ENCODE peak calls at places on chromosomes 1 and 21, in six cellular contexts. B is stomach, R is neural progenitor cell, I is heart left ventricle, C is testis, M is GM23248. V is an unnamed sample.

GRCh38 chr1:246544001-246544400 is 22.1 kb downstream of the TFB2M start:
- DNase-seq in B (no peak), R (no peak), I (no peak), C (no peak), M (no peak), V (no peak)

GRCh38 chr1:41898191-41898713 is 20.5 kb downstream of the HIVEP3 start:
- DNase-seq in B (no peak), R (no peak), I (no peak), C (no peak), M (peak; percentile 61), V (no peak)

GRCh38 chr1:206002160-206002559 is 1.0 kb downstream of the RAB7B start:
- DNase-seq in B (no peak), R (no peak), I (no peak), C (no peak), M (peak; percentile 20), V (no peak)

GRCh38 chr1:154386643-154387352 is 18.3 kb upstream of the IL6R start:
- DNase-seq in B (no peak), R (no peak), I (no peak), C (no peak), M (peak; percentile 61), V (no peak)

GRCh38 chr1:11525151-11525505 is 46.2 kb downstream of the DISP3 start:
- DNase-seq in B (no peak), R (no peak), I (no peak), C (no peak), M (no peak), V (no peak)

GRCh38 chr21:42616366-42617340 is 36.8 kb upstream of the PDE9A start:
- DNase-seq in B (no peak), R (no peak), I (no peak), C (no peak), M (no peak), V (no peak)

GRCh38 chr1:117967472-117967871 is 37.9 kb downstream of the WDR3 start:
- DNase-seq in B (no peak), R (peak; percentile 55), I (no peak), C (no peak), M (peak; percentile 52), V (no peak)

GRCh38 chr1:215660259-215660658 is 93.2 kb downstream of the KCTD3 start:
- DNase-seq in B (no peak), R (no peak), I (no peak), C (no peak), M (no peak), V (no peak)

DNA sequence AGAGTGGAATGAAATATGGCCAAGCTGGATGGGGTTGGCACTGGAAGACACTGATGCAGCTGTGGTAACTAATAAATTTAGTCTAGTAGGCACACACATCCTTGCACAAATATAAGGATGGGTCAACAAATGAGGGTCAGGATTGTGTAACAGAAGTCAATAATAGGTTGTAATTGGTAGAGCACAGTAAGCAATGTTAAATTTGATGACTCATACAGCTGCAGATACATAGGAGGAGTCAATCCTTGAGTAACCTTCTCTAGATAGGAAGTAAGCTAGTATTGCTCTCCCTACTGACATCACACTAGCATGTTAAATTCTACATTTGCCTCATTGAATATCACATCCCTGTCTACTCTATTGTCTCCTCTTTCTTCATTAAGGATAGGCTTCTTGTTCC is 332.1 kb downstream of the PTPRC start:
- DNase-seq in B (no peak), R (no peak), I (no peak), C (no peak), M (peak; percentile 51), V (no peak)
- H3K4me1 ChIP-seq in B (no peaks in the 10 kb centered on the region), R (no peaks in the 10 kb centered on the region), I (no peaks in the 10 kb centered on the region), C (no peaks in the 10 kb centered on the region), M (no peaks in the 10 kb centered on the region), V (no peaks in the 10 kb centered on the region)

GRCh38 chr1:1857096-1857703 is 33.7 kb downstream of the GNB1 start:
- DNase-seq in B (peak; percentile 76), R (no peak), I (no peak), C (no peak), M (no peak), V (no peak)
- H3K4me3 ChIP-seq in B (no peak overlapping the region), R (no peak overlapping the region), I (no peak overlapping the region), C (no peak overlapping the region), M (no peak overlapping the region), V (no peak overlapping the region)

GRCh38 chr1:28173151-28173979 is 3.1 kb downstream of the PTAFR start:
- DNase-seq in B (no peak), R (no peak), I (no peak), C (no peak), M (peak; percentile 17), V (no peak)
- H3K4me1 ChIP-seq in B (peaks cover 51% of the 10 kb centered on the region), R (no peaks in the 10 kb centered on the region), I (peaks cover 22% of the 10 kb centered on the region), C (peaks cover 3% of the 10 kb centered on the region), M (no peaks in the 10 kb centered on the region), V (no peaks in the 10 kb centered on the region)

DNA sequence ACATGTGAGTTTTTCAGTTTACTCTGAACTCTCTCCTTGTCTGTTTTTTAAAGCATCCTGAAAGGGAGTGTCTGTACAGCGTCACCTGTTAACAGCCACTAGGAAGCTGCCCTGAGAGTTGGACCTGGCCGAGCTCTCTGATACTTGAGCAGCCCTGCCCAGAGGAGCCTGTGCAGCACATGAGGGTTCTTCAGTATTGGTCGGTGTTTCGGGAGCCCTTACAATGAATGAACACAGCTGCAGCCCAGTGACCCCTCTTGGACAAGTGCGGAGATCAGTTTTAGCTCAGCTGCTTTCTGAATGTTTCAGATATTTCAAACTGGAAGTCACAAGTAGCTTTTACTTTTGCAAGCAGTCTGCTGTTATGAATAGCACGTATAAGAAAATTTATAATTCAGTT is 39.2 kb downstream of the ADARB1 start:
- DNase-seq in B (no peak), R (no peak), I (no peak), C (no peak), M (no peak), V (no peak)
- H3K4me3 ChIP-seq in B (no peak overlapping the region), R (no peak overlapping the region), I (no peak overlapping the region), C (no peak overlapping the region), M (no peak overlapping the region), V (no peak overlapping the region)

GRCh38 chr1:224637510-224637909 is 21.4 kb downstream of the CNIH3 start:
- DNase-seq in B (no peak), R (no peak), I (no peak), C (no peak), M (peak; percentile 81), V (no peak)
- H3K4me1 ChIP-seq in B (peaks cover 6% of the 10 kb centered on the region), R (peaks cover 15% of the 10 kb centered on the region), I (no peaks in the 10 kb centered on the region), C (no peaks in the 10 kb centered on the region), M (peaks cover 31% of the 10 kb centered on the region), V (peaks cover 2% of the 10 kb centered on the region)

DNA sequence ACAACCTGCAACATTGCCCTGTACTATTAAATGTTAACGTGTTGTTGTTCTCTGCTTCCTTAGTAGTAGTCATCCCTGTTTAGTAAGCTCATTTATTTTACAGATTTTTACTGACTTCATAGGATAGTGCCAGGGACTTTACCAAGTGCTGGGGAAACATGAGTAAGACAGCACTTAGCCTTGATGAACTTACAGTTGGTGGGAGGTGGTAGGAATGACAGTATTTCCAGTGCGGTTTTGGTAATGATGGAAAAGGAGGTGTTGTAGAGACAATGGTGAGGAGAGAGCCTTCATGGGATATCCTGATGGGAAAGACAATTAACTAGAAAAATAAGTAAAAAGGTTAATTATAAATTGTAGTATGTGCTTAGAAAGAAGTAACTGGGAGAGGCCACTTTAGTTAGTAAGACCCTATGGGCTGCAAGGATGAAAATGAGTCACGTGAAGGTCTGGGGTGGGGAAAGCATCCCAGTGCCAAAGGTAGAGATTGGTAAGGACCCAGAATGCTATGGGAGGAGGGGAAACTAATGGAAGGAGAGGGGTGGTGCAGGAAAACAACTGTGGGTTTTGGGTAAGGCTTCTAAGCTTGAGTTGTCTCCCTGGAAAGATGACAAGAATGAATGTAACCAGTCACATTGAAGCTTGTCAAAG is 1.7 kb downstream of the RLF start:
- DNase-seq in B (no peak), R (no peak), I (no peak), C (no peak), M (peak; percentile 73), V (no peak)
- H3K4me3 ChIP-seq in B (peak overlapping the region; percentile 98), R (peak overlapping the region; percentile 81), I (peak overlapping the region; percentile 78), C (peak overlapping the region; percentile 100), M (peak overlapping the region; percentile 95), V (no peak overlapping the region)

GRCh38 chr1:107949467-107950253 is 15.3 kb downstream of the VAV3 start:
- DNase-seq in B (no peak), R (no peak), I (no peak), C (no peak), M (no peak), V (no peak)

GRCh38 chr1:107952989-107953388 is 12.0 kb downstream of the VAV3 start:
- DNase-seq in B (no peak), R (no peak), I (no peak), C (no peak), M (no peak), V (no peak)

GRCh38 chr1:107953551-107953950 is 11.4 kb downstream of the VAV3 start:
- DNase-seq in B (no peak), R (no peak), I (no peak), C (no peak), M (no peak), V (no peak)

GRCh38 chr1:107954121-107954520 is 10.9 kb downstream of the VAV3 start:
- DNase-seq in B (no peak), R (no peak), I (no peak), C (no peak), M (no peak), V (no peak)

GRCh38 chr1:107950434-107950833 is 14.5 kb downstream of the VAV3 start:
- DNase-seq in B (no peak), R (no peak), I (no peak), C (no peak), M (no peak), V (no peak)
- H3K4me1 ChIP-seq in B (peaks cover 4% of the 10 kb centered on the region), R (no peaks in the 10 kb centered on the region), I (peaks cover 26% of the 10 kb centered on the region), C (no peaks in the 10 kb centered on the region), M (no peaks in the 10 kb centered on the region), V (peaks cover 2% of the 10 kb centered on the region)

GRCh38 chr1:67834246-67834877 is 1.1 kb upstream of the GNG12 start:
- DNase-seq in B (no peak), R (no peak), I (no peak), C (no peak), M (no peak), V (no peak)
- H3K4me3 ChIP-seq in B (no peak overlapping the region), R (no peak overlapping the region), I (no peak overlapping the region), C (no peak overlapping the region), M (peak overlapping the region; percentile 89), V (no peak overlapping the region)

V was measured in iPS DF 6.9.